ENCODE peak calls at places on chromosomes 11 and 22, in ten cellular contexts. One of them, this sample, is unnamed.

GRCh38 chr11:27497284-27497866 is 9.2 kb downstream of the LIN7C start:
- DNase-seq in upper lobe of right lung: no peak
- DNase-seq in fibroblast of lung: peak; percentile 45
- DNase-seq in Peyer's patch: no peak
- DNase-seq in cardiac muscle cell: peak; percentile 50
- DNase-seq in neural progenitor cell: no peak
- DNase-seq in IMR-90: peak; percentile 27
- DNase-seq in thoracic aorta: no peak
- DNase-seq in H9: no peak
- DNase-seq in endodermal cell: no peak
- DNase-seq in this sample: no peak

GRCh38 chr11:65262775-65263174 is 1.0 kb downstream of the POLA2 start:
- DNase-seq in upper lobe of right lung: no peak
- DNase-seq in fibroblast of lung: no peak
- DNase-seq in Peyer's patch: no peak
- DNase-seq in cardiac muscle cell: no peak
- DNase-seq in neural progenitor cell: no peak
- DNase-seq in IMR-90: no peak
- DNase-seq in thoracic aorta: no peak
- DNase-seq in H9: no peak
- DNase-seq in endodermal cell: no peak
- DNase-seq in this sample: no peak

GRCh38 chr11:76208438-76208828 is 2.1 kb upstream of the WNT11 start:
- DNase-seq in upper lobe of right lung: no peak
- DNase-seq in fibroblast of lung: no peak
- DNase-seq in Peyer's patch: no peak
- DNase-seq in cardiac muscle cell: no peak
- DNase-seq in neural progenitor cell: no peak
- DNase-seq in IMR-90: no peak
- DNase-seq in thoracic aorta: no peak
- DNase-seq in H9: no peak
- DNase-seq in endodermal cell: no peak
- DNase-seq in this sample: no peak

GRCh38 chr11:64750361-64751054 is 6.6 kb upstream of the RASGRP2 start:
- DNase-seq in upper lobe of right lung: peak; percentile 56
- DNase-seq in fibroblast of lung: no peak
- DNase-seq in Peyer's patch: no peak
- DNase-seq in cardiac muscle cell: no peak
- DNase-seq in neural progenitor cell: no peak
- DNase-seq in IMR-90: no peak
- DNase-seq in thoracic aorta: no peak
- DNase-seq in H9: peak; percentile 26
- DNase-seq in endodermal cell: no peak
- DNase-seq in this sample: no peak

GRCh38 chr11:66882540-66882939 is 25.7 kb downstream of the LRFN4 start:
- DNase-seq in upper lobe of right lung: no peak
- DNase-seq in fibroblast of lung: no peak
- DNase-seq in Peyer's patch: no peak
- DNase-seq in cardiac muscle cell: no peak
- DNase-seq in neural progenitor cell: no peak
- DNase-seq in IMR-90: no peak
- DNase-seq in thoracic aorta: no peak
- DNase-seq in H9: no peak
- DNase-seq in endodermal cell: no peak
- DNase-seq in this sample: no peak

GRCh38 chr11:40302669-40303068 is 1156.8 kb downstream of the LRRC4C start:
- DNase-seq in upper lobe of right lung: no peak
- DNase-seq in fibroblast of lung: peak; percentile 85
- DNase-seq in Peyer's patch: no peak
- DNase-seq in cardiac muscle cell: peak; percentile 65
- DNase-seq in neural progenitor cell: no peak
- DNase-seq in IMR-90: peak; percentile 46
- DNase-seq in thoracic aorta: no peak
- DNase-seq in H9: no peak
- DNase-seq in endodermal cell: no peak
- DNase-seq in this sample: no peak

GRCh38 chr11:120272303-120272702 is 32.4 kb downstream of the POU2F3 start:
- DNase-seq in upper lobe of right lung: no peak
- DNase-seq in fibroblast of lung: peak; percentile 6
- DNase-seq in Peyer's patch: no peak
- DNase-seq in cardiac muscle cell: peak; percentile 58
- DNase-seq in neural progenitor cell: no peak
- DNase-seq in IMR-90: peak; percentile 69
- DNase-seq in thoracic aorta: no peak
- DNase-seq in H9: no peak
- DNase-seq in endodermal cell: no peak
- DNase-seq in this sample: no peak

GRCh38 chr11:110990316-110990715 is 255.2 kb upstream of the POU2AF2 start:
- DNase-seq in upper lobe of right lung: no peak
- DNase-seq in fibroblast of lung: no peak
- DNase-seq in Peyer's patch: no peak
- DNase-seq in cardiac muscle cell: no peak
- DNase-seq in neural progenitor cell: no peak
- DNase-seq in IMR-90: peak; percentile 38
- DNase-seq in thoracic aorta: no peak
- DNase-seq in H9: no peak
- DNase-seq in endodermal cell: no peak
- DNase-seq in this sample: no peak

GRCh38 chr11:27876209-27876775 is 176.0 kb upstream of the BDNF start:
- DNase-seq in upper lobe of right lung: no peak
- DNase-seq in fibroblast of lung: no peak
- DNase-seq in Peyer's patch: no peak
- DNase-seq in cardiac muscle cell: no peak
- DNase-seq in neural progenitor cell: no peak
- DNase-seq in IMR-90: no peak
- DNase-seq in thoracic aorta: no peak
- DNase-seq in H9: no peak
- DNase-seq in endodermal cell: no peak
- DNase-seq in this sample: no peak

GRCh38 chr11:40401132-40401853 is 1058.2 kb downstream of the LRRC4C start:
- DNase-seq in upper lobe of right lung: no peak
- DNase-seq in fibroblast of lung: no peak
- DNase-seq in Peyer's patch: no peak
- DNase-seq in cardiac muscle cell: no peak
- DNase-seq in neural progenitor cell: no peak
- DNase-seq in IMR-90: no peak
- DNase-seq in thoracic aorta: no peak
- DNase-seq in H9: no peak
- DNase-seq in endodermal cell: no peak
- DNase-seq in this sample: no peak

GRCh38 chr22:19806213-19807160 is 45.9 kb downstream of the TBX1 start:
- DNase-seq in upper lobe of right lung: peak; percentile 87
- DNase-seq in fibroblast of lung: peak; percentile 19
- DNase-seq in Peyer's patch: no peak
- DNase-seq in cardiac muscle cell: no peak
- DNase-seq in neural progenitor cell: no peak
- DNase-seq in IMR-90: no peak
- DNase-seq in thoracic aorta: no peak
- DNase-seq in H9: no peak
- DNase-seq in endodermal cell: peak; percentile 38
- DNase-seq in this sample: no peak

GRCh38 chr22:17707526-17707925 is 66.7 kb downstream of the BID start:
- DNase-seq in upper lobe of right lung: no peak
- DNase-seq in fibroblast of lung: peak; percentile 20
- DNase-seq in Peyer's patch: no peak
- DNase-seq in cardiac muscle cell: peak; percentile 27
- DNase-seq in neural progenitor cell: no peak
- DNase-seq in IMR-90: no peak
- DNase-seq in thoracic aorta: no peak
- DNase-seq in H9: no peak
- DNase-seq in endodermal cell: no peak
- DNase-seq in this sample: no peak

DNA sequence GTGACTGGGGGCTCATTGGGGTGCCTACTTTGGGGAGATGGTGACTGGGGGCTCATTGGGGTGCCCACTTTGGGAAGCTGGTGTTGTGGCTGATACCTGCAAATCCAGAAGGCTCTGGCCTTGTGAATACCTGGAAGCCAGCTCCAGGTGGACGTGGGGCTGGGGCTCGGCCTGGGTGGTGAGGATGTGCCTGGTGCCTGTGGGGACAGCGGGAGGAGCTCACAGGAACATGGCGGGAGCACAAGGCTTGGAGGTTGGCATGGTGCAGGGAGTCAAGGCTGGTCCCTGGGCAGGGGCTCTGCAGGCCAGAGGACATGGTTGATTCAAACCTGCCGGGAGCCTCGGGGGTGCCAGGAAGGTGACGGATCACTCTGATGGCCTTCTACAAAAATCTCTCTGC is 1165.7 kb downstream of the BRD1 start:
- DNase-seq in upper lobe of right lung: no peak
- DNase-seq in fibroblast of lung: no peak
- DNase-seq in Peyer's patch: no peak
- DNase-seq in cardiac muscle cell: no peak
- DNase-seq in neural progenitor cell: no peak
- DNase-seq in IMR-90: no peak
- DNase-seq in thoracic aorta: no peak
- DNase-seq in H9: no peak
- DNase-seq in endodermal cell: no peak
- DNase-seq in this sample: no peak
- H3K9me3 ChIP-seq in upper lobe of right lung: peaks cover 3% of the 10 kb centered on the region
- H3K9me3 ChIP-seq in fibroblast of lung: no peaks in the 10 kb centered on the region
- H3K9me3 ChIP-seq in Peyer's patch: no peaks in the 10 kb centered on the region
- H3K9me3 ChIP-seq in cardiac muscle cell: no peaks in the 10 kb centered on the region
- H3K9me3 ChIP-seq in neural progenitor cell: no peaks in the 10 kb centered on the region
- H3K9me3 ChIP-seq in IMR-90: peaks cover 53% of the 10 kb centered on the region
- H3K9me3 ChIP-seq in thoracic aorta: no peaks in the 10 kb centered on the region
- H3K9me3 ChIP-seq in H9: no peaks in the 10 kb centered on the region
- H3K9me3 ChIP-seq in endodermal cell: peaks cover 14% of the 10 kb centered on the region
- H3K9me3 ChIP-seq in this sample: no peaks in the 10 kb centered on the region

GRCh38 chr11:68050371-68050841 is 11.6 kb downstream of the TCIRG1 start:
- DNase-seq in upper lobe of right lung: peak; percentile 58
- DNase-seq in fibroblast of lung: no peak
- DNase-seq in Peyer's patch: no peak
- DNase-seq in cardiac muscle cell: no peak
- DNase-seq in neural progenitor cell: no peak
- DNase-seq in IMR-90: no peak
- DNase-seq in thoracic aorta: no peak
- DNase-seq in H9: peak; percentile 32
- DNase-seq in endodermal cell: no peak
- DNase-seq in this sample: no peak

GRCh38 chr11:68048681-68049508 is 10.1 kb downstream of the TCIRG1 start:
- DNase-seq in upper lobe of right lung: peak; percentile 62
- DNase-seq in fibroblast of lung: no peak
- DNase-seq in Peyer's patch: no peak
- DNase-seq in cardiac muscle cell: no peak
- DNase-seq in neural progenitor cell: no peak
- DNase-seq in IMR-90: no peak
- DNase-seq in thoracic aorta: no peak
- DNase-seq in H9: peak; percentile 30
- DNase-seq in endodermal cell: peak; percentile 39
- DNase-seq in this sample: no peak

GRCh38 chr11:68051191-68052136 is 12.6 kb downstream of the TCIRG1 start:
- DNase-seq in upper lobe of right lung: peak; percentile 62
- DNase-seq in fibroblast of lung: no peak
- DNase-seq in Peyer's patch: no peak
- DNase-seq in cardiac muscle cell: no peak
- DNase-seq in neural progenitor cell: no peak
- DNase-seq in IMR-90: no peak
- DNase-seq in thoracic aorta: no peak
- DNase-seq in H9: peak; percentile 59
- DNase-seq in endodermal cell: peak; percentile 78
- DNase-seq in this sample: no peak

GRCh38 chr11:68047437-68048290 is 8.8 kb downstream of the TCIRG1 start:
- DNase-seq in upper lobe of right lung: peak; percentile 64
- DNase-seq in fibroblast of lung: no peak
- DNase-seq in Peyer's patch: no peak
- DNase-seq in cardiac muscle cell: no peak
- DNase-seq in neural progenitor cell: no peak
- DNase-seq in IMR-90: no peak
- DNase-seq in thoracic aorta: no peak
- DNase-seq in H9: no peak
- DNase-seq in endodermal cell: no peak
- DNase-seq in this sample: no peak

GRCh38 chr11:68049509-68050370 is 10.9 kb downstream of the TCIRG1 start:
- DNase-seq in upper lobe of right lung: no peak
- DNase-seq in fibroblast of lung: no peak
- DNase-seq in Peyer's patch: no peak
- DNase-seq in cardiac muscle cell: no peak
- DNase-seq in neural progenitor cell: no peak
- DNase-seq in IMR-90: no peak
- DNase-seq in thoracic aorta: no peak
- DNase-seq in H9: peak; percentile 45
- DNase-seq in endodermal cell: peak; percentile 35
- DNase-seq in this sample: no peak
- TF ChIP-seq CTCF in upper lobe of right lung: no peak
- TF ChIP-seq CTCF in fibroblast of lung: no peak
- TF ChIP-seq CTCF in Peyer's patch: no peak
- TF ChIP-seq CTCF in cardiac muscle cell: no peak
- TF ChIP-seq CTCF in neural progenitor cell: no peak
- TF ChIP-seq CTCF in IMR-90: no peak
- TF ChIP-seq CTCF in thoracic aorta: no peak
- TF ChIP-seq CTCF in H9: no peak
- TF ChIP-seq CTCF in endodermal cell: peak; percentile 26
- TF ChIP-seq CTCF in this sample: no peak

DNA sequence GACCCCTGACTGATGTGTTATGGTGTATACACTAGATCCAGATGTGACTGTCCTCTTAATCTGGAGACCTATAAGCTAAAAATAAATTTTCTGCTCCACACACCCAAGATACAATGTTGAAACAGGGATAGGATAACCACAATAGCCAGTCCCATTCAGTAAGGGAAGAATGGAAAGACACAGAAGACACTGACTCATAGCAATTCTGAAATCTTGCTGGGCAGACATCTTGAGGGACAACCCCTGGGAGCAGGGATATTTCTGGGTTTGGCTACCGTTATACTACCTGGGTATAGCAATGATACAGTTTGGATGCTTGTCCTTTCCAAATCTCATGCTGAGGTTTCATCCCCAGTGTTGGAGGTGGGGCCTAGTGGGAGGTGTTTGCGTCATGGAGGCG is 93.9 kb downstream of the BUD13 start:
- DNase-seq in upper lobe of right lung: no peak
- DNase-seq in fibroblast of lung: no peak
- DNase-seq in Peyer's patch: no peak
- DNase-seq in cardiac muscle cell: no peak
- DNase-seq in neural progenitor cell: no peak
- DNase-seq in IMR-90: no peak
- DNase-seq in thoracic aorta: no peak
- DNase-seq in H9: no peak
- DNase-seq in endodermal cell: no peak
- DNase-seq in this sample: no peak
- H3K9me3 ChIP-seq in upper lobe of right lung: no peaks in the 10 kb centered on the region
- H3K9me3 ChIP-seq in fibroblast of lung: no peaks in the 10 kb centered on the region
- H3K9me3 ChIP-seq in Peyer's patch: no peaks in the 10 kb centered on the region
- H3K9me3 ChIP-seq in cardiac muscle cell: no peaks in the 10 kb centered on the region
- H3K9me3 ChIP-seq in neural progenitor cell: no peaks in the 10 kb centered on the region
- H3K9me3 ChIP-seq in IMR-90: no peaks in the 10 kb centered on the region
- H3K9me3 ChIP-seq in thoracic aorta: no peaks in the 10 kb centered on the region
- H3K9me3 ChIP-seq in H9: peaks cover 3% of the 10 kb centered on the region
- H3K9me3 ChIP-seq in endodermal cell: peaks cover 13% of the 10 kb centered on the region
- H3K9me3 ChIP-seq in this sample: no peaks in the 10 kb centered on the region

DNA sequence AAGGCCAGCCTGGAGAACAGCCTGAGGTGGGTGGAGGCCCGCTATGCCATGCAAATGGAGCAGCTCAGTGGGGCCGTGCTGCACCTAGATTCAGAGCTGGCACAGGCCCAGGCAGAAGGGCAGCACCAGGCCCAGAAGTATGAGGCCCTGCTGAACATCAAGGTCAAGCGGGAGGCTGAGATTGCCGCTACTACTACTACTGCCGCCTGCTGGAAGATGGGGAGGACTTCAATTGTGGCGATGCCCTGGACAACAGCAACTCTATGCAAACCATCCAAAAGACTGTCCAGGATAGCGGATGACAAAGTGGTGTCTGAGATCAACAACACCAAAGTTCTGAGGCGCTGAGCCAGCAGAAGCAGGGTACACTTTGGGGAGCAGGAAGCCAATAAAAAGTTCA is 3.1 kb upstream of the TMEM218 start:
- DNase-seq in upper lobe of right lung: no peak
- DNase-seq in fibroblast of lung: no peak
- DNase-seq in Peyer's patch: no peak
- DNase-seq in cardiac muscle cell: no peak
- DNase-seq in neural progenitor cell: no peak
- DNase-seq in IMR-90: no peak
- DNase-seq in thoracic aorta: no peak
- DNase-seq in H9: peak; percentile 69
- DNase-seq in endodermal cell: peak; percentile 84
- DNase-seq in this sample: no peak
- TF ChIP-seq CTCF in upper lobe of right lung: no peak
- TF ChIP-seq CTCF in fibroblast of lung: no peak
- TF ChIP-seq CTCF in Peyer's patch: no peak
- TF ChIP-seq CTCF in cardiac muscle cell: peak; percentile 12
- TF ChIP-seq CTCF in neural progenitor cell: peak; percentile 34
- TF ChIP-seq CTCF in IMR-90: peak; percentile 1
- TF ChIP-seq CTCF in thoracic aorta: no peak
- TF ChIP-seq CTCF in H9: peak; percentile 73
- TF ChIP-seq CTCF in endodermal cell: peak; percentile 75
- TF ChIP-seq CTCF in this sample: no peak

This sample was measured in ascending aorta.